ENCODE peak calls at places on chromosomes 12 and 14, in six cellular contexts. One of them, this sample, is unnamed.

GRCh38 chr14:58426819-58427288 is 477 bp downstream of the TIMM9 start:
- DNase-seq in stomach: peak; percentile 42
- DNase-seq in GM12892: peak; percentile 30
- DNase-seq in HCT116: no peak
- DNase-seq in K562: peak; percentile 77
- DNase-seq in breast epithelium: no peak
- DNase-seq in this sample: no peak

GRCh38 chr12:112126000-112126431 is 656 bp downstream of the TRAFD1 start:
- DNase-seq in stomach: no peak
- DNase-seq in GM12892: no peak
- DNase-seq in HCT116: no peak
- DNase-seq in K562: peak; percentile 21
- DNase-seq in breast epithelium: no peak
- DNase-seq in this sample: no peak

GRCh38 chr12:25715147-25715546 is 162.1 kb upstream of the LMNTD1 start:
- DNase-seq in stomach: no peak
- DNase-seq in GM12892: no peak
- DNase-seq in HCT116: no peak
- DNase-seq in K562: no peak
- DNase-seq in breast epithelium: no peak
- DNase-seq in this sample: no peak

GRCh38 chr12:11943919-11944318 is 126.8 kb upstream of the BCL2L14 start:
- DNase-seq in stomach: no peak
- DNase-seq in GM12892: no peak
- DNase-seq in HCT116: no peak
- DNase-seq in K562: no peak
- DNase-seq in breast epithelium: no peak
- DNase-seq in this sample: no peak

GRCh38 chr14:34018564-34019244 is 67.8 kb upstream of the EGLN3 start:
- DNase-seq in stomach: no peak
- DNase-seq in GM12892: no peak
- DNase-seq in HCT116: no peak
- DNase-seq in K562: no peak
- DNase-seq in breast epithelium: no peak
- DNase-seq in this sample: no peak

GRCh38 chr12:91506461-91506860 is 323.8 kb upstream of the DCN start:
- DNase-seq in stomach: no peak
- DNase-seq in GM12892: no peak
- DNase-seq in HCT116: no peak
- DNase-seq in K562: no peak
- DNase-seq in breast epithelium: no peak
- DNase-seq in this sample: no peak

GRCh38 chr14:105505101-105505500 is 14.1 kb downstream of the TEDC1 start:
- DNase-seq in stomach: no peak
- DNase-seq in GM12892: peak; percentile 8
- DNase-seq in HCT116: no peak
- DNase-seq in K562: no peak
- DNase-seq in breast epithelium: no peak
- DNase-seq in this sample: no peak

GRCh38 chr14:61472801-61473376 is 151.5 kb downstream of the PRKCH start:
- DNase-seq in stomach: no peak
- DNase-seq in GM12892: no peak
- DNase-seq in HCT116: no peak
- DNase-seq in K562: no peak
- DNase-seq in breast epithelium: no peak
- DNase-seq in this sample: no peak

GRCh38 chr14:92900660-92901059 is 22.3 kb upstream of the CHGA start:
- DNase-seq in stomach: no peak
- DNase-seq in GM12892: no peak
- DNase-seq in HCT116: no peak
- DNase-seq in K562: no peak
- DNase-seq in breast epithelium: no peak
- DNase-seq in this sample: no peak

GRCh38 chr14:97120204-97121120 is 323.3 kb downstream of the VRK1 start:
- DNase-seq in stomach: no peak
- DNase-seq in GM12892: no peak
- DNase-seq in HCT116: no peak
- DNase-seq in K562: no peak
- DNase-seq in breast epithelium: no peak
- DNase-seq in this sample: no peak

GRCh38 chr12:53180270-53180930 is at the start of the genes CSAD and ZNF740:
- DNase-seq in stomach: peak; percentile 97
- DNase-seq in GM12892: peak; percentile 98
- DNase-seq in HCT116: peak; percentile 95
- DNase-seq in K562: peak; percentile 99
- DNase-seq in breast epithelium: peak; percentile 93
- DNase-seq in this sample: peak; percentile 75
- TF ChIP-seq POLR2AphosphoS5 in stomach: peak; percentile 85
- TF ChIP-seq POLR2AphosphoS5 in GM12892: peak; percentile 70
- TF ChIP-seq POLR2AphosphoS5 in HCT116: peak; percentile 76
- TF ChIP-seq POLR2AphosphoS5 in K562: peak; percentile 66
- TF ChIP-seq POLR2AphosphoS5 in breast epithelium: peak; percentile 77
- TF ChIP-seq POLR2AphosphoS5 in this sample: peak; percentile 70

GRCh38 chr12:83471341-83471740 is 784.6 kb downstream of the TMTC2 start:
- DNase-seq in stomach: no peak
- DNase-seq in GM12892: no peak
- DNase-seq in HCT116: no peak
- DNase-seq in K562: no peak
- DNase-seq in breast epithelium: no peak
- DNase-seq in this sample: no peak

GRCh38 chr12:83472350-83472749 is 785.6 kb downstream of the TMTC2 start:
- DNase-seq in stomach: no peak
- DNase-seq in GM12892: no peak
- DNase-seq in HCT116: no peak
- DNase-seq in K562: no peak
- DNase-seq in breast epithelium: no peak
- DNase-seq in this sample: no peak

GRCh38 chr12:83470749-83471148 is 784.0 kb downstream of the TMTC2 start:
- DNase-seq in stomach: no peak
- DNase-seq in GM12892: no peak
- DNase-seq in HCT116: no peak
- DNase-seq in K562: no peak
- DNase-seq in breast epithelium: no peak
- DNase-seq in this sample: no peak

GRCh38 chr12:83472772-83473171 is 786.1 kb downstream of the TMTC2 start:
- DNase-seq in stomach: no peak
- DNase-seq in GM12892: no peak
- DNase-seq in HCT116: no peak
- DNase-seq in K562: no peak
- DNase-seq in breast epithelium: no peak
- DNase-seq in this sample: no peak

DNA sequence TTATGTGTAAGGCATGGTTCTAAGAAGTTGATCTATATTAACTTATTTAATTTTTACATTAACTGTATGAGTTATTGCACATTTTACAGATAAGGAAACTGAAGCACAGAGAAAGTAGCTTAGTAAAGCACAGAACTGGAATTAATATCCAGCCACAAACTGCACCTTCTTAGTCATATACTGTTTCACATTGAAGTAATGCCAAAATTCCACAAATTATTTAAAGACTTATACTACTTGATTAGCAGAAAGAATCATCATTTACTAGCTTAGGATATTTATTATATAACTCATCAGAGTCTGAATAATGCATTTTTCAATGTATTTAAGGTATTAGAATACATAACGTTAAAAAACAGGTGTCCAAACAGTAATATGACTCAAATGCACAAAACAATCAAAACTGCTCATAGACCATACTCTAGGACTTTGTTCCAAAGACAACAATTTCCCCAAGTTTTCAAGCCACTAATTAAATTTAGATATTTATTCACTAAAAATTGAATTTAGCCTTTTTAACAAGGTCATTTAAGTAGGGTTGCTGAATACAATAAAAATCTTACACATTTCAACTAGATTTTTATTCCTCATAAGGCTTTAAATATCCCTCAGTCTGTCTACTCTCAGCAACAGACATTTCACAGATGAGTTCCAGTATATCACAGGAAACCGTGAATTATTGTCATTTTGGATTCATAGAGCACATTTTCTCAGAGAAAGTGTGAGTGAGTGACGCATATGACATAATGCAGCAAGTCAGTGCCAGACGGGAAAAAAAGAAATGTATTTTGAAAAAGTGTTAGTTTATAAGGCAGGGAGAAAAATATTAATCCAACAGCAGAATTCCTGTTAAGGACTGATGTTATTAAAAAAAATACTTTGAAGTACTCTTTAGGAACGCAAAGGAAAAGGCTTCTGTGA is 782.5 kb downstream of the TMTC2 start:
- DNase-seq in stomach: no peak
- DNase-seq in GM12892: no peak
- DNase-seq in HCT116: no peak
- DNase-seq in K562: no peak
- DNase-seq in breast epithelium: no peak
- DNase-seq in this sample: no peak
- TF ChIP-seq POLR2AphosphoS5 in stomach: no peak
- TF ChIP-seq POLR2AphosphoS5 in GM12892: no peak
- TF ChIP-seq POLR2AphosphoS5 in HCT116: no peak
- TF ChIP-seq POLR2AphosphoS5 in K562: no peak
- TF ChIP-seq POLR2AphosphoS5 in breast epithelium: no peak
- TF ChIP-seq POLR2AphosphoS5 in this sample: no peak

DNA sequence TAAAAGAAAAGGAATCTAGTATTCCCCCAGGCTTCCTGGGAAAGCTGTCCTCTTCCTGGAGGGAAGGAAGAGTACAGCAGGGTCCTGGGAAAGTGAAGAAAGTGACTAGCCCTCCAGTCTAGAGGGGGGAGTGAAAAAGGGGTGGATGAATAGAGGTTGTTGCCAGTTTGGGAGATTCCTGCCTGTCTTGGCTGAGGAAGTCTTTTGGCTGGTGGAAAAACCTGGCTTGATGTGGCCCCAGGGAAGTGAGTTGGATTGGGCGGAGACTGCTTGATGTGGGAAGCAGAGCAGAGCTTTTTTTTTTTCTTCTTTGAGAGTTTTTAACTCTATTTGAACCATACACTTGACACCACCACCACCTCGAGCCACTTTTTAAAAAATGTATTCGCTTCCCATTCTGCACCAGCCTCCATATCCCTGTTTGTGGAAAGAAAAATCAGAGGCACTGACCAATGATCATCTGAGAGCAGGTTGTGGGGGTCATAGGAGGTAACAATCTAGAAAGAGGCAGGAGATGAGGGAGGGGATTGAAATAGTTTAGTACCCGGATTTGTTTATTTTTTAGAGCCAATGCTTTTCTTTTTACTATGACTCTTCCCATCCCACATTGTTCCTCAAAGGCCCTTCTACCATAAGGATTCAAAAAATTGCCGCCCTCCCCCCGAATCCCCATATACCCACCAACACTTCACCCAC is 718 bp upstream of the DTX3 start:
- DNase-seq in stomach: no peak
- DNase-seq in GM12892: no peak
- DNase-seq in HCT116: no peak
- DNase-seq in K562: no peak
- DNase-seq in breast epithelium: peak; percentile 74
- DNase-seq in this sample: peak; percentile 18
- TF ChIP-seq POLR2AphosphoS5 in stomach: no peak
- TF ChIP-seq POLR2AphosphoS5 in GM12892: no peak
- TF ChIP-seq POLR2AphosphoS5 in HCT116: no peak
- TF ChIP-seq POLR2AphosphoS5 in K562: no peak
- TF ChIP-seq POLR2AphosphoS5 in breast epithelium: no peak
- TF ChIP-seq POLR2AphosphoS5 in this sample: peak; percentile 20

DNA sequence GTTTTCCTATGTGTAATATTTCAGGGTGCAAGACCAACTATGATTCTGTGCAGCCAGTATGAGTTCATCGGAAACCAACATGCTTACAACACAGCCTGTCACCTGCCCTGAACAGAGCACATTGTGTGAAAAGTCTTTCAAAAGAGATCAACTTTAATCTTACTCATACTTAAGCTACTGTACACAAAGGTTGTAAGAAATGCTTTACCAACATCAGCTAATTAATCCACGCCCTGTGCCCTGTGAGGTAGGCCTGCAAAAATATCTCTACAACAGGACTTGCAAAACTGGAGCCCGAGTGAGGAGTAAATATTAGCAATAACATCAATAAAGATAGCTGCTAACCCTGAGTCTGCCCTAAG is 15.1 kb downstream of the APPL2 start:
- DNase-seq in stomach: peak; percentile 55
- DNase-seq in GM12892: no peak
- DNase-seq in HCT116: no peak
- DNase-seq in K562: no peak
- DNase-seq in breast epithelium: no peak
- DNase-seq in this sample: no peak
- TF ChIP-seq POLR2AphosphoS5 in stomach: no peak
- TF ChIP-seq POLR2AphosphoS5 in GM12892: no peak
- TF ChIP-seq POLR2AphosphoS5 in HCT116: no peak
- TF ChIP-seq POLR2AphosphoS5 in K562: no peak
- TF ChIP-seq POLR2AphosphoS5 in breast epithelium: no peak
- TF ChIP-seq POLR2AphosphoS5 in this sample: no peak

GRCh38 chr14:74917646-74918081 is 5.4 kb downstream of the RPS6KL1 start:
- DNase-seq in stomach: no peak
- DNase-seq in GM12892: no peak
- DNase-seq in HCT116: no peak
- DNase-seq in K562: no peak
- DNase-seq in breast epithelium: no peak
- DNase-seq in this sample: no peak
- TF ChIP-seq POLR2AphosphoS5 in stomach: no peak
- TF ChIP-seq POLR2AphosphoS5 in GM12892: no peak
- TF ChIP-seq POLR2AphosphoS5 in HCT116: no peak
- TF ChIP-seq POLR2AphosphoS5 in K562: no peak
- TF ChIP-seq POLR2AphosphoS5 in breast epithelium: peak; percentile 12
- TF ChIP-seq POLR2AphosphoS5 in this sample: no peak

GRCh38 chr12:19021646-19022045 is 107.9 kb upstream of the PLEKHA5 start:
- DNase-seq in stomach: no peak
- DNase-seq in GM12892: no peak
- DNase-seq in HCT116: no peak
- DNase-seq in K562: no peak
- DNase-seq in breast epithelium: no peak
- DNase-seq in this sample: no peak
- TF ChIP-seq POLR2AphosphoS5 in stomach: no peak
- TF ChIP-seq POLR2AphosphoS5 in GM12892: no peak
- TF ChIP-seq POLR2AphosphoS5 in HCT116: no peak
- TF ChIP-seq POLR2AphosphoS5 in K562: no peak
- TF ChIP-seq POLR2AphosphoS5 in breast epithelium: no peak
- TF ChIP-seq POLR2AphosphoS5 in this sample: no peak

GRCh38 chr12:65824314-65824563 is at the start of gene HMGA2:
- DNase-seq in stomach: no peak
- DNase-seq in GM12892: no peak
- DNase-seq in HCT116: peak; percentile 78
- DNase-seq in K562: no peak
- DNase-seq in breast epithelium: no peak
- DNase-seq in this sample: no peak
- TF ChIP-seq POLR2AphosphoS5 in stomach: no peak
- TF ChIP-seq POLR2AphosphoS5 in GM12892: no peak
- TF ChIP-seq POLR2AphosphoS5 in HCT116: peak; percentile 59
- TF ChIP-seq POLR2AphosphoS5 in K562: no peak
- TF ChIP-seq POLR2AphosphoS5 in breast epithelium: no peak
- TF ChIP-seq POLR2AphosphoS5 in this sample: no peak

This sample was measured in SK-N-MC.